ENCODE peak calls at places on chromosomes 16 and 17, in seven cellular contexts. One of them, this sample, is unnamed.

GRCh38 chr17:4329838-4330237 is 36.6 kb downstream of the UBE2G1 start:
- DNase-seq in Peyer's patch: no peak
- DNase-seq in thoracic aorta: no peak
- DNase-seq in adrenal gland: no peak
- DNase-seq in endodermal cell: no peak
- DNase-seq in heart left ventricle: no peak
- DNase-seq in tibial artery: no peak
- DNase-seq in this sample: no peak

GRCh38 chr16:716250-716607 is 1.3 kb downstream of the METRN start:
- DNase-seq in endodermal cell: peak
- DNase-seq in heart left ventricle: no peak
- DNase-seq in tibial artery: no peak
- DNase-seq in Peyer's patch: no peak
- DNase-seq in thoracic aorta: no peak
- DNase-seq in adrenal gland: peak
- DNase-seq in this sample: no peak

GRCh38 chr16:1027416-1027815 is 45.1 kb upstream of the SSTR5 start:
- DNase-seq in Peyer's patch: no peak
- DNase-seq in thoracic aorta: no peak
- DNase-seq in heart left ventricle: no peak
- DNase-seq in endodermal cell: no peak
- DNase-seq in tibial artery: no peak
- DNase-seq in adrenal gland: no peak
- DNase-seq in this sample: no peak

GRCh38 chr16:83245061-83245460 is 562.7 kb upstream of the HSBP1 start:
- DNase-seq in Peyer's patch: no peak
- DNase-seq in endodermal cell: no peak
- DNase-seq in adrenal gland: no peak
- DNase-seq in thoracic aorta: no peak
- DNase-seq in heart left ventricle: no peak
- DNase-seq in tibial artery: no peak
- DNase-seq in this sample: no peak

GRCh38 chr16:88730632-88731607 is 24.6 kb downstream of the CTU2 start:
- DNase-seq in thoracic aorta: no peak
- DNase-seq in adrenal gland: no peak
- DNase-seq in endodermal cell: no peak
- DNase-seq in heart left ventricle: no peak
- DNase-seq in tibial artery: no peak
- DNase-seq in Peyer's patch: no peak
- DNase-seq in this sample: no peak

GRCh38 chr17:2982854-2983636 is 80.4 kb downstream of the OR1D5 start:
- DNase-seq in heart left ventricle: peak
- DNase-seq in thoracic aorta: peak
- DNase-seq in endodermal cell: no peak
- DNase-seq in adrenal gland: peak
- DNase-seq in Peyer's patch: no peak
- DNase-seq in tibial artery: peak
- DNase-seq in this sample: peak

GRCh38 chr17:7046127-7046724 is 2.3 kb upstream of the SLC16A11 start:
- DNase-seq in tibial artery: no peak
- DNase-seq in endodermal cell: peak
- DNase-seq in adrenal gland: peak
- DNase-seq in heart left ventricle: no peak
- DNase-seq in Peyer's patch: peak
- DNase-seq in thoracic aorta: no peak
- DNase-seq in this sample: no peak

GRCh38 chr16:87046235-87046634 is 271.0 kb downstream of the C16orf95 start:
- DNase-seq in tibial artery: peak
- DNase-seq in heart left ventricle: no peak
- DNase-seq in adrenal gland: no peak
- DNase-seq in thoracic aorta: no peak
- DNase-seq in Peyer's patch: no peak
- DNase-seq in endodermal cell: no peak
- DNase-seq in this sample: no peak

GRCh38 chr17:57211543-57211942 is 44.8 kb upstream of the MSI2 start:
- DNase-seq in Peyer's patch: no peak
- DNase-seq in adrenal gland: no peak
- DNase-seq in tibial artery: no peak
- DNase-seq in endodermal cell: no peak
- DNase-seq in heart left ventricle: no peak
- DNase-seq in thoracic aorta: no peak
- DNase-seq in this sample: no peak

GRCh38 chr16:1429631-1430030 is 1.2 kb upstream of the PERCC1 start:
- DNase-seq in tibial artery: no peak
- DNase-seq in Peyer's patch: no peak
- DNase-seq in endodermal cell: no peak
- DNase-seq in adrenal gland: no peak
- DNase-seq in heart left ventricle: no peak
- DNase-seq in thoracic aorta: no peak
- DNase-seq in this sample: no peak

GRCh38 chr17:74042744-74043486 is 160.6 kb upstream of the RPL38 start:
- DNase-seq in Peyer's patch: no peak
- DNase-seq in tibial artery: peak
- DNase-seq in heart left ventricle: no peak
- DNase-seq in thoracic aorta: peak
- DNase-seq in endodermal cell: peak
- DNase-seq in adrenal gland: peak
- DNase-seq in this sample: no peak

DNA sequence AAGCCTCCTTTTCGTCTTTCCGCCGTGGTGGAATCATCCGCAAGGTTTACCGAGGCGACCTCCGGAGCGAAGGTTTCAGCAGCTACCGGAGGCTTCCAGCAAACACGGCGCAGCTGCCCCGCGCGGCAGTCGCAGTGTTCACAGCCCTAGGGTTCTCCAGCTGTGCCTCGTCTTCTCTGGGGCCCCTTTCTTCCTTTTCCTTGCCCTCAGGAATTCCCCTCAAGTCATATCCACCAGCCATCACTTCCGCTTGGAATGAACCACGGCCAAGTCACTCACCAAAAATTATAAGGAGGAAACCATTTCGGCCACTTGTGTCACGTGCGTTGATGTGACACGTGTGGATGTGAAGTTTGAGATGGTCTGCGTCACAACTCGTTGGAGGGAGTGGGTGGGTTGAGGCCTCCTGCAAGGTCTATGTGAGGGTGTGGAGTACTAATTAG is 636 bp upstream of the ERN1 start:
- DNase-seq in thoracic aorta: peak
- DNase-seq in heart left ventricle: no peak
- DNase-seq in Peyer's patch: no peak
- DNase-seq in endodermal cell: no peak
- DNase-seq in tibial artery: peak
- DNase-seq in adrenal gland: peak
- DNase-seq in this sample: no peak
- H3K27ac ChIP-seq in thoracic aorta: peak
- H3K27ac ChIP-seq in heart left ventricle: peak
- H3K27ac ChIP-seq in Peyer's patch: peak
- H3K27ac ChIP-seq in endodermal cell: no peak
- H3K27ac ChIP-seq in tibial artery: peak
- H3K27ac ChIP-seq in adrenal gland: peak
- H3K27ac ChIP-seq in this sample: peak

DNA sequence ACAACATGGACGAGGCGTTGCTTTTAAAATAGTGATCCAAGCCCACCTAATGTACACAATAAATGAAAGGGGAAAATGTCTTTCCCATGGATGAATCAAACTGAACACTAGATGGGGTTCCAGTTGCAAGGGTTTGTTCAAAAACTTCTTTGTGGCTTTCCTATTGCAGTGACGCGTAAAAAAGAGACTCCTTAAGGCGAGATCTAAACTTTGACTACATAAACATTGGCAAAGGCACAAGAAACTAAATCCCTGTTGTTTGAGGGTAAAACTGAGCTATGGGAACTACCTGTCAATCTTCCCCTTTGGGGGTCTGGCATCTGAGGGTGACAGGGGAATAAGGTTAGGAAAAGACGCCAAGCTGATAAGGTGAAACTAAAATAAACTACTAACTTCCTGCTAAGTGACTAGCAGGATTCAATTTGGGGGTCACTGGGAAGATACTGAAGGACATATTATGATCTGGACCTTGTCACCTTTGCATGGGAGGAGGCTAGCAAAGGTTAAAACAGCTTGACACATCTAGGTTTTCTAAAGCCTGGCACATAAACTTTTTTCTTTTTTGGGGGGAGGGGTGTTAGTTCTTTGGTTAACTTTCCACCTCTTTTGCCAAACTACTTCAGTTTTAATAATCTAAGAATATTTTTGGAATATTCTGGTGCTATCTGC is 4.7 kb downstream of the SALL1 start:
- DNase-seq in tibial artery: no peak
- DNase-seq in Peyer's patch: no peak
- DNase-seq in heart left ventricle: no peak
- DNase-seq in thoracic aorta: no peak
- DNase-seq in adrenal gland: no peak
- DNase-seq in endodermal cell: no peak
- DNase-seq in this sample: no peak
- TF ChIP-seq CTCF in tibial artery: no peak
- TF ChIP-seq CTCF in Peyer's patch: no peak
- TF ChIP-seq CTCF in heart left ventricle: no peak
- TF ChIP-seq CTCF in thoracic aorta: no peak
- TF ChIP-seq CTCF in adrenal gland: no peak
- TF ChIP-seq CTCF in endodermal cell: peak
- TF ChIP-seq CTCF in this sample: no peak

GRCh38 chr16:20049831-20050230 is 23.9 kb downstream of the GPR139 start:
- DNase-seq in heart left ventricle: no peak
- DNase-seq in adrenal gland: no peak
- DNase-seq in thoracic aorta: no peak
- DNase-seq in endodermal cell: peak
- DNase-seq in tibial artery: no peak
- DNase-seq in Peyer's patch: no peak
- DNase-seq in this sample: no peak
- H3K27ac ChIP-seq in heart left ventricle: no peak
- H3K27ac ChIP-seq in adrenal gland: no peak
- H3K27ac ChIP-seq in thoracic aorta: no peak
- H3K27ac ChIP-seq in endodermal cell: no peak
- H3K27ac ChIP-seq in tibial artery: no peak
- H3K27ac ChIP-seq in Peyer's patch: no peak
- H3K27ac ChIP-seq in this sample: no peak

GRCh38 chr17:14165672-14166071 is 71.0 kb downstream of the CDRT15 start:
- DNase-seq in endodermal cell: no peak
- DNase-seq in Peyer's patch: no peak
- DNase-seq in adrenal gland: no peak
- DNase-seq in tibial artery: no peak
- DNase-seq in heart left ventricle: no peak
- DNase-seq in thoracic aorta: no peak
- DNase-seq in this sample: no peak
- TF ChIP-seq CTCF in endodermal cell: no peak
- TF ChIP-seq CTCF in Peyer's patch: no peak
- TF ChIP-seq CTCF in adrenal gland: no peak
- TF ChIP-seq CTCF in tibial artery: no peak
- TF ChIP-seq CTCF in heart left ventricle: no peak
- TF ChIP-seq CTCF in thoracic aorta: no peak
- TF ChIP-seq CTCF in this sample: no peak

GRCh38 chr17:28953444-28954118 is 2.3 kb upstream of the PHF12 start:
- DNase-seq in heart left ventricle: peak
- DNase-seq in endodermal cell: peak
- DNase-seq in adrenal gland: peak
- DNase-seq in tibial artery: peak
- DNase-seq in thoracic aorta: no peak
- DNase-seq in Peyer's patch: no peak
- DNase-seq in this sample: no peak

GRCh38 chr17:28955408-28955807 is 4.1 kb upstream of the PHF12 start:
- DNase-seq in thoracic aorta: no peak
- DNase-seq in adrenal gland: peak
- DNase-seq in Peyer's patch: no peak
- DNase-seq in endodermal cell: no peak
- DNase-seq in heart left ventricle: peak
- DNase-seq in tibial artery: peak
- DNase-seq in this sample: no peak

GRCh38 chr17:28956861-28957260 is 5.5 kb upstream of the PHF12 start:
- DNase-seq in Peyer's patch: no peak
- DNase-seq in tibial artery: peak
- DNase-seq in endodermal cell: no peak
- DNase-seq in adrenal gland: peak
- DNase-seq in heart left ventricle: no peak
- DNase-seq in thoracic aorta: no peak
- DNase-seq in this sample: no peak

GRCh38 chr17:28956112-28956511 is 4.8 kb upstream of the PHF12 start:
- DNase-seq in tibial artery: no peak
- DNase-seq in thoracic aorta: no peak
- DNase-seq in endodermal cell: peak
- DNase-seq in adrenal gland: peak
- DNase-seq in heart left ventricle: no peak
- DNase-seq in Peyer's patch: no peak
- DNase-seq in this sample: no peak

GRCh38 chr17:28954886-28955285 is 3.6 kb upstream of the PHF12 start:
- DNase-seq in tibial artery: peak
- DNase-seq in endodermal cell: no peak
- DNase-seq in adrenal gland: peak
- DNase-seq in heart left ventricle: no peak
- DNase-seq in thoracic aorta: no peak
- DNase-seq in Peyer's patch: no peak
- DNase-seq in this sample: no peak
- H3K27ac ChIP-seq in tibial artery: no peak
- H3K27ac ChIP-seq in endodermal cell: no peak
- H3K27ac ChIP-seq in adrenal gland: no peak
- H3K27ac ChIP-seq in heart left ventricle: no peak
- H3K27ac ChIP-seq in thoracic aorta: no peak
- H3K27ac ChIP-seq in Peyer's patch: no peak
- H3K27ac ChIP-seq in this sample: no peak

GRCh38 chr16:48507886-48508285 is 102.1 kb downstream of the N4BP1 start:
- DNase-seq in adrenal gland: no peak
- DNase-seq in tibial artery: peak
- DNase-seq in heart left ventricle: no peak
- DNase-seq in Peyer's patch: no peak
- DNase-seq in thoracic aorta: no peak
- DNase-seq in endodermal cell: no peak
- DNase-seq in this sample: no peak

GRCh38 chr16:48505705-48506104 is 104.3 kb downstream of the N4BP1 start:
- DNase-seq in tibial artery: no peak
- DNase-seq in Peyer's patch: no peak
- DNase-seq in heart left ventricle: no peak
- DNase-seq in endodermal cell: no peak
- DNase-seq in thoracic aorta: no peak
- DNase-seq in adrenal gland: no peak
- DNase-seq in this sample: no peak

GRCh38 chr16:48503779-48504178 is 106.2 kb downstream of the N4BP1 start:
- DNase-seq in Peyer's patch: no peak
- DNase-seq in endodermal cell: no peak
- DNase-seq in thoracic aorta: no peak
- DNase-seq in heart left ventricle: peak
- DNase-seq in tibial artery: no peak
- DNase-seq in adrenal gland: peak
- DNase-seq in this sample: peak

GRCh38 chr16:48504216-48504615 is 105.8 kb downstream of the N4BP1 start:
- DNase-seq in endodermal cell: no peak
- DNase-seq in heart left ventricle: no peak
- DNase-seq in thoracic aorta: no peak
- DNase-seq in tibial artery: no peak
- DNase-seq in Peyer's patch: no peak
- DNase-seq in adrenal gland: no peak
- DNase-seq in this sample: no peak

GRCh38 chr16:48507346-48507745 is 102.6 kb downstream of the N4BP1 start:
- DNase-seq in adrenal gland: no peak
- DNase-seq in endodermal cell: no peak
- DNase-seq in heart left ventricle: no peak
- DNase-seq in thoracic aorta: no peak
- DNase-seq in tibial artery: no peak
- DNase-seq in Peyer's patch: no peak
- DNase-seq in this sample: no peak
- TF ChIP-seq CTCF in adrenal gland: no peak
- TF ChIP-seq CTCF in endodermal cell: no peak
- TF ChIP-seq CTCF in heart left ventricle: no peak
- TF ChIP-seq CTCF in thoracic aorta: no peak
- TF ChIP-seq CTCF in tibial artery: no peak
- TF ChIP-seq CTCF in Peyer's patch: no peak
- TF ChIP-seq CTCF in this sample: no peak